ENCODE peak calls at places on chromosomes 16 and 17, in nine cellular contexts. I is thoracic aorta; E is activated naive CD4-positive, alpha-beta T cell; L is lower leg skin; R is small intestine; O is AG04449; V is CD4-positive, CD25-positive, alpha-beta regulatory T cell; T is AG09319; B is T-helper 22 cell. N is an unnamed sample.

GRCh38 chr17:3892095-3892998 is 506 bp downstream of the CAMKK1 start:
- DNase-seq in I (peak), E (no peak), L (peak), R (peak), O (no peak), V (peak), T (no peak), B (peak), N (peak)

GRCh38 chr16:11162571-11163268 is 93.3 kb downstream of the SOCS1 start:
- DNase-seq in I (no peak), E (no peak), L (no peak), R (no peak), O (no peak), V (no peak), T (no peak), B (no peak), N (no peak)

GRCh38 chr17:45648642-45649041 is 135.5 kb upstream of the CRHR1 start:
- DNase-seq in I (no peak), E (no peak), L (no peak), R (no peak), O (no peak), V (no peak), T (no peak), B (no peak), N (no peak)

GRCh38 chr17:61966201-61966600 is 38.4 kb upstream of the INTS2 start:
- DNase-seq in I (no peak), E (no peak), L (no peak), R (no peak), O (no peak), V (no peak), T (no peak), B (no peak), N (no peak)

GRCh38 chr16:67329901-67330300 is 3.3 kb downstream of the LRRC36 start:
- DNase-seq in I (no peak), E (no peak), L (no peak), R (peak), O (no peak), V (no peak), T (no peak), B (no peak), N (no peak)

GRCh38 chr16:14324581-14324980 is 253.5 kb downstream of the MRTFB start:
- DNase-seq in I (no peak), E (no peak), L (no peak), R (no peak), O (no peak), V (no peak), T (no peak), B (no peak), N (no peak)

GRCh38 chr17:37430051-37430591 is 23.4 kb downstream of the TADA2A start:
- DNase-seq in I (no peak), E (no peak), L (no peak), R (no peak), O (no peak), V (peak), T (no peak), B (no peak), N (no peak)

GRCh38 chr17:35804658-35805192 is 4.6 kb upstream of the TAF15 start:
- DNase-seq in I (no peak), E (no peak), L (no peak), R (peak), O (peak), V (peak), T (peak), B (peak), N (peak)

GRCh38 chr16:86051376-86052114 is 152.6 kb downstream of the IRF8 start:
- DNase-seq in I (no peak), E (no peak), L (no peak), R (no peak), O (no peak), V (no peak), T (no peak), B (no peak), N (no peak)

GRCh38 chr17:49967205-49967604 is 1.8 kb upstream of the DLX4 start:
- DNase-seq in I (no peak), E (no peak), L (no peak), R (no peak), O (no peak), V (no peak), T (no peak), B (no peak), N (no peak)

GRCh38 chr16:30395155-30395991 is at the start of gene ZNF48:
- DNase-seq in I (no peak), E (no peak), L (peak), R (peak), O (peak), V (peak), T (no peak), B (no peak), N (no peak)